ENCODE peak calls at places on chromosome 9, in eight cellular contexts. One of them, this sample, is unnamed.

GRCh38 chr9:97382099-97382718 is 29.7 kb upstream of the TDRD7 start:
- DNase-seq in psoas muscle: no peak
- DNase-seq in BJ: no peak
- DNase-seq in cardiac fibroblast: no peak
- DNase-seq in cardiac muscle cell: no peak
- DNase-seq in tibial artery: no peak
- DNase-seq in astrocyte of the spinal cord: no peak
- DNase-seq in AG10803: no peak
- DNase-seq in this sample: no peak

GRCh38 chr9:92754091-92754740 is 10.4 kb downstream of the BICD2 start:
- DNase-seq in AG10803: no peak
- DNase-seq in tibial artery: no peak
- DNase-seq in BJ: no peak
- DNase-seq in cardiac fibroblast: no peak
- DNase-seq in astrocyte of the spinal cord: no peak
- DNase-seq in psoas muscle: no peak
- DNase-seq in cardiac muscle cell: no peak
- DNase-seq in this sample: no peak

GRCh38 chr9:83441390-83441789 is 96.8 kb downstream of the FRMD3 start:
- DNase-seq in psoas muscle: no peak
- DNase-seq in tibial artery: no peak
- DNase-seq in cardiac fibroblast: no peak
- DNase-seq in AG10803: peak
- DNase-seq in cardiac muscle cell: no peak
- DNase-seq in astrocyte of the spinal cord: no peak
- DNase-seq in BJ: no peak
- DNase-seq in this sample: no peak

GRCh38 chr9:93500571-93501298 is 47.4 kb upstream of the FAM120AOS start:
- DNase-seq in astrocyte of the spinal cord: no peak
- DNase-seq in cardiac muscle cell: no peak
- DNase-seq in tibial artery: no peak
- DNase-seq in cardiac fibroblast: no peak
- DNase-seq in AG10803: no peak
- DNase-seq in BJ: no peak
- DNase-seq in psoas muscle: no peak
- DNase-seq in this sample: no peak

GRCh38 chr9:34124103-34124502 is 2.4 kb downstream of the DCAF12 start:
- DNase-seq in tibial artery: no peak
- DNase-seq in cardiac muscle cell: no peak
- DNase-seq in cardiac fibroblast: no peak
- DNase-seq in AG10803: no peak
- DNase-seq in astrocyte of the spinal cord: no peak
- DNase-seq in psoas muscle: no peak
- DNase-seq in BJ: no peak
- DNase-seq in this sample: no peak

GRCh38 chr9:4066120-4066519 is 233.7 kb downstream of the GLIS3 start:
- DNase-seq in AG10803: no peak
- DNase-seq in cardiac fibroblast: peak
- DNase-seq in psoas muscle: no peak
- DNase-seq in BJ: no peak
- DNase-seq in cardiac muscle cell: peak
- DNase-seq in astrocyte of the spinal cord: no peak
- DNase-seq in tibial artery: no peak
- DNase-seq in this sample: no peak

GRCh38 chr9:137423810-137424291 is 658 bp downstream of the NOXA1 start:
- DNase-seq in BJ: no peak
- DNase-seq in AG10803: no peak
- DNase-seq in cardiac fibroblast: no peak
- DNase-seq in tibial artery: no peak
- DNase-seq in cardiac muscle cell: no peak
- DNase-seq in astrocyte of the spinal cord: no peak
- DNase-seq in psoas muscle: peak
- DNase-seq in this sample: no peak

GRCh38 chr9:136865768-136866103 is 372 bp downstream of the EDF1 start:
- DNase-seq in tibial artery: peak
- DNase-seq in cardiac fibroblast: no peak
- DNase-seq in cardiac muscle cell: no peak
- DNase-seq in AG10803: no peak
- DNase-seq in astrocyte of the spinal cord: no peak
- DNase-seq in psoas muscle: peak
- DNase-seq in BJ: no peak
- DNase-seq in this sample: no peak

GRCh38 chr9:33129886-33130284 is 37.3 kb downstream of the B4GALT1 start:
- DNase-seq in psoas muscle: no peak
- DNase-seq in BJ: no peak
- DNase-seq in cardiac fibroblast: no peak
- DNase-seq in cardiac muscle cell: no peak
- DNase-seq in tibial artery: no peak
- DNase-seq in AG10803: no peak
- DNase-seq in astrocyte of the spinal cord: no peak
- DNase-seq in this sample: no peak

GRCh38 chr9:85186218-85186585 is 516.7 kb downstream of the NTRK2 start:
- DNase-seq in astrocyte of the spinal cord: no peak
- DNase-seq in tibial artery: no peak
- DNase-seq in cardiac muscle cell: no peak
- DNase-seq in psoas muscle: no peak
- DNase-seq in BJ: no peak
- DNase-seq in cardiac fibroblast: no peak
- DNase-seq in AG10803: no peak
- DNase-seq in this sample: no peak

GRCh38 chr9:121839726-121840500 is 188.5 kb downstream of the DAB2IP start:
- DNase-seq in cardiac fibroblast: no peak
- DNase-seq in tibial artery: no peak
- DNase-seq in BJ: no peak
- DNase-seq in AG10803: no peak
- DNase-seq in psoas muscle: no peak
- DNase-seq in astrocyte of the spinal cord: no peak
- DNase-seq in cardiac muscle cell: no peak
- DNase-seq in this sample: no peak

GRCh38 chr9:124800306-124801259 is 23.6 kb downstream of the OLFML2A start:
- DNase-seq in cardiac fibroblast: peak
- DNase-seq in AG10803: peak
- DNase-seq in astrocyte of the spinal cord: no peak
- DNase-seq in tibial artery: peak
- DNase-seq in cardiac muscle cell: no peak
- DNase-seq in psoas muscle: no peak
- DNase-seq in BJ: no peak
- DNase-seq in this sample: no peak

GRCh38 chr9:22055090-22055489 is 46.0 kb upstream of the CDKN2B start:
- DNase-seq in psoas muscle: no peak
- DNase-seq in tibial artery: no peak
- DNase-seq in AG10803: no peak
- DNase-seq in astrocyte of the spinal cord: no peak
- DNase-seq in cardiac fibroblast: no peak
- DNase-seq in BJ: no peak
- DNase-seq in cardiac muscle cell: no peak
- DNase-seq in this sample: no peak

GRCh38 chr9:90020277-90020871 is 415.6 kb downstream of the GADD45G start:
- DNase-seq in cardiac muscle cell: no peak
- DNase-seq in BJ: no peak
- DNase-seq in cardiac fibroblast: no peak
- DNase-seq in AG10803: no peak
- DNase-seq in astrocyte of the spinal cord: no peak
- DNase-seq in psoas muscle: no peak
- DNase-seq in tibial artery: no peak
- DNase-seq in this sample: no peak

GRCh38 chr9:134645607-134646365 is 4.2 kb downstream of the COL5A1 start:
- DNase-seq in cardiac muscle cell: no peak
- DNase-seq in AG10803: no peak
- DNase-seq in BJ: no peak
- DNase-seq in tibial artery: no peak
- DNase-seq in astrocyte of the spinal cord: no peak
- DNase-seq in cardiac fibroblast: no peak
- DNase-seq in psoas muscle: peak
- DNase-seq in this sample: no peak
- H3K4me3 ChIP-seq in cardiac muscle cell: no peak
- H3K4me3 ChIP-seq in AG10803: peak
- H3K4me3 ChIP-seq in BJ: peak
- H3K4me3 ChIP-seq in tibial artery: peak
- H3K4me3 ChIP-seq in astrocyte of the spinal cord: peak
- H3K4me3 ChIP-seq in cardiac fibroblast: peak
- H3K4me3 ChIP-seq in psoas muscle: peak
- H3K4me3 ChIP-seq in this sample: peak

GRCh38 chr9:29691758-29692407 is 2118.6 kb upstream of the C9orf72 start:
- DNase-seq in astrocyte of the spinal cord: peak
- DNase-seq in psoas muscle: no peak
- DNase-seq in cardiac muscle cell: peak
- DNase-seq in BJ: no peak
- DNase-seq in tibial artery: no peak
- DNase-seq in cardiac fibroblast: peak
- DNase-seq in AG10803: no peak
- DNase-seq in this sample: no peak
- TF ChIP-seq CTCF in astrocyte of the spinal cord: peak
- TF ChIP-seq CTCF in psoas muscle: no peak
- TF ChIP-seq CTCF in cardiac muscle cell: peak
- TF ChIP-seq CTCF in BJ: no peak
- TF ChIP-seq CTCF in tibial artery: no peak
- TF ChIP-seq CTCF in cardiac fibroblast: peak
- TF ChIP-seq CTCF in AG10803: no peak
- TF ChIP-seq CTCF in this sample: no peak

DNA sequence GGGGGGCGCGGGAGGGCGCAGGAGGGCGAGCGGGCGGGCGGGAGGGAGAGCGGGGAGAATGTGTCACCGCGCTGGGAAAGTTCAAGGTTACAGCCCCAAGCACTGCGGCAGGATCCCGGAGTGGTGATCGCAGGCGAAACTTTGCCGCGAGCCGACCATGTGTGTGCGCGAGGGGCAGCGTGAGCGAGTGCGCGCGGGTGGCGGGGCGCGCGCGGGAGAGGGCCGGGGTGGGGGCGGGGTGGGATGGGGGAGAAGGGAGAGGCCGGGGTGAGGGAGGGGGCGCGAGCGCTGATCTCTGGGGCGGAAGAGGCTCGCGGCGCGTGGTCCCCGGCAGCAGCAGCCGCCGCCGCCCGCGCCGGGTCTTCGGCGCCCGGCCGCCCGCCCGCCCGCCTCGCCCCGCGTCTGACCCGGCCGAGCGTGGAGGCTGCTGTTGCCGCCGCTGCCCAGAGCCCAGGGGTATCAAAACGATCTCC is at the start of gene NFIB:
- DNase-seq in AG10803: no peak
- DNase-seq in cardiac muscle cell: peak
- DNase-seq in psoas muscle: peak
- DNase-seq in cardiac fibroblast: peak
- DNase-seq in astrocyte of the spinal cord: peak
- DNase-seq in BJ: no peak
- DNase-seq in tibial artery: peak
- DNase-seq in this sample: no peak
- H3K4me3 ChIP-seq in AG10803: peak
- H3K4me3 ChIP-seq in cardiac muscle cell: peak
- H3K4me3 ChIP-seq in psoas muscle: peak
- H3K4me3 ChIP-seq in cardiac fibroblast: peak
- H3K4me3 ChIP-seq in astrocyte of the spinal cord: peak
- H3K4me3 ChIP-seq in BJ: peak
- H3K4me3 ChIP-seq in tibial artery: peak
- H3K4me3 ChIP-seq in this sample: peak

GRCh38 chr9:132837501-132838268 is 40.4 kb downstream of the AK8 start:
- DNase-seq in psoas muscle: no peak
- DNase-seq in tibial artery: no peak
- DNase-seq in AG10803: no peak
- DNase-seq in cardiac muscle cell: no peak
- DNase-seq in BJ: no peak
- DNase-seq in cardiac fibroblast: no peak
- DNase-seq in astrocyte of the spinal cord: no peak
- DNase-seq in this sample: no peak

GRCh38 chr9:132832171-132832570 is 45.9 kb downstream of the AK8 start:
- DNase-seq in astrocyte of the spinal cord: no peak
- DNase-seq in BJ: no peak
- DNase-seq in AG10803: no peak
- DNase-seq in cardiac fibroblast: no peak
- DNase-seq in psoas muscle: no peak
- DNase-seq in tibial artery: no peak
- DNase-seq in cardiac muscle cell: no peak
- DNase-seq in this sample: no peak

GRCh38 chr9:132838291-132838690 is 39.8 kb downstream of the AK8 start:
- DNase-seq in AG10803: no peak
- DNase-seq in cardiac fibroblast: no peak
- DNase-seq in astrocyte of the spinal cord: no peak
- DNase-seq in psoas muscle: no peak
- DNase-seq in cardiac muscle cell: no peak
- DNase-seq in BJ: no peak
- DNase-seq in tibial artery: no peak
- DNase-seq in this sample: no peak

GRCh38 chr9:132834343-132834742 is 43.7 kb downstream of the AK8 start:
- DNase-seq in psoas muscle: no peak
- DNase-seq in astrocyte of the spinal cord: no peak
- DNase-seq in tibial artery: no peak
- DNase-seq in AG10803: no peak
- DNase-seq in cardiac muscle cell: no peak
- DNase-seq in BJ: no peak
- DNase-seq in cardiac fibroblast: no peak
- DNase-seq in this sample: no peak

GRCh38 chr9:132833451-132834130 is 44.5 kb downstream of the AK8 start:
- DNase-seq in cardiac muscle cell: no peak
- DNase-seq in BJ: no peak
- DNase-seq in AG10803: no peak
- DNase-seq in psoas muscle: no peak
- DNase-seq in tibial artery: no peak
- DNase-seq in astrocyte of the spinal cord: no peak
- DNase-seq in cardiac fibroblast: no peak
- DNase-seq in this sample: no peak
- TF ChIP-seq CTCF in cardiac muscle cell: no peak
- TF ChIP-seq CTCF in BJ: no peak
- TF ChIP-seq CTCF in AG10803: no peak
- TF ChIP-seq CTCF in psoas muscle: no peak
- TF ChIP-seq CTCF in tibial artery: no peak
- TF ChIP-seq CTCF in astrocyte of the spinal cord: no peak
- TF ChIP-seq CTCF in cardiac fibroblast: no peak
- TF ChIP-seq CTCF in this sample: no peak

This sample was measured in HFF-Myc.